ENCODE peak calls at places on chromosomes 1 and 21, in four cellular contexts. U, L, I and S are unnamed samples.

GRCh38 chr1:245067257-245067656 is 87.5 kb upstream of the KIF26B start:
- DNase-seq in L (no peak), I (no peak), U (no peak), S (peak; percentile 13)

GRCh38 chr1:147892731-147893214 is 9.8 kb upstream of the GJA8 start:
- DNase-seq in U (peak; percentile 40), L (no peak), I (peak; percentile 56), S (peak; percentile 75)

GRCh38 chr1:161706483-161707347 is at the start of gene FCRLA:
- DNase-seq in L (no peak), I (no peak), U (peak; percentile 95), S (peak; percentile 97)

GRCh38 chr1:54976747-54977146 is 3.7 kb upstream of the TMEM61 start:
- DNase-seq in L (no peak), I (no peak), U (no peak), S (no peak)

GRCh38 chr1:95013948-95014574 is 58.7 kb downstream of the ALG14 start:
- DNase-seq in U (no peak), I (no peak), L (no peak), S (no peak)

GRCh38 chr21:37535130-37535529 is 168.6 kb downstream of the DYRK1A start:
- DNase-seq in L (no peak), U (no peak), I (no peak), S (no peak)

GRCh38 chr1:221200464-221200863 is 321.2 kb downstream of the HLX start:
- DNase-seq in L (no peak), U (no peak), I (no peak), S (no peak)

GRCh38 chr1:210214573-210215409 is 17.8 kb upstream of the SERTAD4 start:
- DNase-seq in I (no peak), U (no peak), L (peak; percentile 15), S (no peak)

GRCh38 chr1:201020040-201020591 is 3.4 kb downstream of the KIF21B start:
- DNase-seq in U (no peak), I (no peak), L (peak; percentile 65), S (no peak)

GRCh38 chr1:22317231-22317919 is 134.3 kb upstream of the ZBTB40 start:
- DNase-seq in I (no peak), L (no peak), U (no peak), S (no peak)

GRCh38 chr21:32611471-32611997 is 643 bp downstream of the CFAP298 start:
- DNase-seq in L (peak; percentile 51), U (peak; percentile 27), I (no peak), S (peak; percentile 11)

GRCh38 chr1:193183019-193183643 is 3.3 kb downstream of the B3GALT2 start:
- DNase-seq in I (peak; percentile 33), L (no peak), U (peak; percentile 40), S (peak; percentile 77)

GRCh38 chr1:149849947-149850360 is 49.4 kb upstream of the BOLA1 start:
- DNase-seq in I (no peak), L (no peak), U (no peak), S (peak; percentile 17)

GRCh38 chr1:243402868-243403267 is 147.0 kb downstream of the SDCCAG8 start:
- DNase-seq in I (no peak), L (no peak), U (no peak), S (no peak)

GRCh38 chr1:75174031-75174760 is 40.0 kb downstream of the LHX8 start:
- DNase-seq in U (no peak), I (no peak), L (no peak), S (no peak)

GRCh38 chr1:232880354-232880753 is 70.1 kb upstream of the NTPCR start:
- DNase-seq in I (no peak), L (peak; percentile 53), U (peak; percentile 46), S (peak; percentile 13)

GRCh38 chr1:98940680-98941079 is 64.0 kb downstream of the PLPPR5 start:
- DNase-seq in I (no peak), U (peak; percentile 69), L (no peak), S (peak; percentile 48)

GRCh38 chr1:199687321-199687720 is 340.2 kb upstream of the NR5A2 start:
- DNase-seq in U (peak; percentile 16), I (no peak), L (no peak), S (peak; percentile 20)

GRCh38 chr21:43287974-43288755 is 119.4 kb downstream of the CRYAA start:
- DNase-seq in L (no peak), I (no peak), U (peak; percentile 7), S (no peak)

GRCh38 chr21:35593000-35593502 is 467.3 kb downstream of the SETD4 start:
- DNase-seq in L (no peak), I (no peak), U (peak; percentile 48), S (peak; percentile 77)

GRCh38 chr1:115280073-115280472 is 58.0 kb downstream of the NGF start:
- DNase-seq in I (no peak), U (no peak), L (no peak), S (peak; percentile 98)
- H3K4me3 ChIP-seq in I (no peak overlapping the region), U (no peak overlapping the region), L (no peak overlapping the region), S (peak overlapping the region; percentile 7)

DNA sequence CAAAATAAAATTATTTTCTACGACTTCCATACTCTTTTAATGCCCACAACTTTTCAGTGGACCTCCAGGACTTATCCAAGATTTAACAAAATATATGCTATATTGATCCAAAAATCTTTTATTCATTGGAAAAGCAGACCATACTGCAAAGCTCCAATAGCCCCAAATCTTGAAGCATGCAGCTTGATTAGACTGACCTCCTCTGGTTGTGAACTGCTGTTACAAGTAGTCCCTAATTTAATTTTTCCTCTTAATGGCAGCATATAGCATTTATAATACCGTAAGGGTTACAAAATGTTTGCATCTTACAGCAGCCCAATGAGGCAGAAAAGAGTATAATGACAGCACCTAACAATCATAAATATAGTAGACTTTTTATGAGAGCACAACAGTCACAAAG is 49.8 kb downstream of the TPR start:
- DNase-seq in I (no peak), U (peak; percentile 8), L (no peak), S (peak; percentile 33)
- TF ChIP-seq CTCF in I (peak; percentile 46), U (peak; percentile 68), L (no peak), S (peak; percentile 51)

GRCh38 chr1:202616355-202616910 is 93.8 kb downstream of the SYT2 start:
- DNase-seq in U (no peak), I (no peak), L (no peak), S (no peak)
- H3K4me3 ChIP-seq in U (no peak overlapping the region), I (no peak overlapping the region), L (no peak overlapping the region), S (no peak overlapping the region)

DNA sequence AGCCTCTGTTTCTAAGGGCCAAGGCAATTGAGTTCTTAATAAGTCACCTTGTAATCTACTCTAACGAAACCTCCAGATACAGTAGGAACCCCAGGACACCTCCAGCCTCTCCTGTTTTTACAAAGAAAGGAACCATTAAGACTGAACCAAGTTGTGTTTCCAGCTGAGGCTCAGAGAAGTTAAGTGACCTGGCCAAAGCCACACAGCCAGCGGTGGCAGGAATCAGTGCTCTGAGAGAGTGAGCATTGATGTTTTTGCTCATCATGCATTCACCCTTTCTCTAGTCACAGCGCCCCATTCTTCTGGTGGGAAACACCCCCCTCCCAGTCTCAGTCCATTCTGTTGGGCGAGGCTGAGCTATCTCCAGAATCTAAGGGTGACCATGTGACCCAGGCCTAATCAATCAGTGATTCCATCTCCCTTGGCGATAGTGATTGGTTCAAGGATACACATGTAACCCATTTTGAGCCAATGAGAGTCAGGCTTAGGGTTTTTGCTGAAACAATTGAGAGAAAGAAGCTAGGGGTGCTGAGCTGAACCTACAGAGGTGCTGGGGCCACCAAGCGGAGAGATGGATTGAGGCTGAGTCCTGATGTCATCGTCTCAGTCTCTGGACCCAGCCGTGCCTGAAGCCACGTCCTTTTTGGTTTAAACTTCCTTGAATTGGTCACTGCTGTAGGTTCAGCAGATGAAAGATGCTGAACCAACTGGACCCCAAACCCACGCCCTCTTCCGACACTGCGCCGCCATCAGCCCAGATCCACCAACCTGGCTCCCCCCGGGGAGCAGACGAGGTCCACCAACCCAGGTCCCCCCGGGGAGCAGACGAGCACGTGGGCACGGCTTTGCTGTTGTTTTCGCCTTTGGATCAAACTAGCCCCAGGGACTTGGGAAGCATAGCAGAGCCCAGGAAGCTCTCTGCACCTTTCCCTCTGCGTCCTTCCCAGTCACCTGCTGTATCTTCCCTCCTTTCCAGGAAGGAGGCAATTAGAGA is 28.0 kb upstream of the RERE start:
- DNase-seq in L (no peak), I (no peak), U (no peak), S (no peak)
- TF ChIP-seq CTCF in L (no peak), I (no peak), U (no peak), S (no peak)

GRCh38 chr1:31731049-31731565 is 27.3 kb upstream of the COL16A1 start:
- DNase-seq in L (no peak), U (no peak), I (no peak), S (no peak)
- H3K4me3 ChIP-seq in L (no peak overlapping the region), U (no peak overlapping the region), I (no peak overlapping the region), S (no peak overlapping the region)